ENCODE peak calls at places on chromosomes 16 and 17, in nine cellular contexts. S, P, U, Q, Y, X, C, B and J are unnamed samples. For H3K27me3, the result is how much of the 10 kb centered on the place peaks cover.

GRCh38 chr16:12468552-12468951 is 335.1 kb downstream of the CPPED1 start:
- DNase-seq in S (no peak), P (no peak), U (no peak), Q (no peak), Y (no peak), X (no peak), C (peak), B (no peak), J (no peak)

GRCh38 chr17:7237761-7238417 is 1.4 kb downstream of the PHF23 start:
- DNase-seq in S (peak), P (peak), U (no peak), Q (peak), Y (peak), X (peak), C (peak), B (peak), J (peak)

GRCh38 chr17:31509095-31509804 is 117.8 kb downstream of the RAB11FIP4 start:
- DNase-seq in S (no peak), P (no peak), U (no peak), Q (no peak), Y (no peak), X (no peak), C (no peak), B (no peak), J (no peak)

GRCh38 chr17:77801545-77802332 is 156.8 kb upstream of the TNRC6C start:
- DNase-seq in S (no peak), P (no peak), U (no peak), Q (no peak), Y (no peak), X (no peak), C (peak), B (no peak), J (no peak)

GRCh38 chr16:27762441-27762840 is 212.5 kb downstream of the KATNIP start:
- DNase-seq in S (no peak), P (no peak), U (peak), Q (no peak), Y (no peak), X (no peak), C (no peak), B (no peak), J (no peak)

GRCh38 chr17:74561580-74561979 is 5.7 kb downstream of the CD300H start:
- DNase-seq in S (no peak), P (no peak), U (no peak), Q (no peak), Y (no peak), X (no peak), C (no peak), B (no peak), J (no peak)

GRCh38 chr17:79005063-79005861 is 4.3 kb downstream of the CANT1 start:
- DNase-seq in S (no peak), P (no peak), U (no peak), Q (peak), Y (no peak), X (peak), C (no peak), B (peak), J (no peak)

GRCh38 chr17:65901394-65901793 is 290.5 kb downstream of the CEP112 start:
- DNase-seq in S (no peak), P (no peak), U (no peak), Q (no peak), Y (no peak), X (no peak), C (no peak), B (no peak), J (no peak)

GRCh38 chr16:10989494-10989893 is 45.1 kb downstream of the CLEC16A start:
- DNase-seq in S (no peak), P (no peak), U (no peak), Q (no peak), Y (no peak), X (no peak), C (no peak), B (no peak), J (no peak)

GRCh38 chr16:65229191-65229662 is 107.4 kb upstream of the CDH11 start:
- DNase-seq in S (no peak), P (no peak), U (no peak), Q (no peak), Y (no peak), X (no peak), C (no peak), B (no peak), J (no peak)

GRCh38 chr17:82808921-82809905 is 30.6 kb downstream of the ZNF750 start:
- DNase-seq in S (peak), P (no peak), U (no peak), Q (no peak), Y (no peak), X (peak), C (no peak), B (no peak), J (no peak)

GRCh38 chr17:49873466-49873865 is 25.6 kb upstream of the TAC4 start:
- DNase-seq in S (no peak), P (no peak), U (no peak), Q (no peak), Y (no peak), X (no peak), C (no peak), B (no peak), J (no peak)

GRCh38 chr16:12089492-12090161 is 113.1 kb downstream of the SNX29 start:
- DNase-seq in S (peak), P (peak), U (peak), Q (no peak), Y (peak), X (peak), C (peak), B (peak), J (peak)

GRCh38 chr17:48153711-48154642 is 46.4 kb downstream of the SNX11 start:
- DNase-seq in S (no peak), P (no peak), U (peak), Q (peak), Y (no peak), X (no peak), C (peak), B (peak), J (no peak)
- TF ChIP-seq CTCF in S (no peak), P (peak), U (peak), Q (peak), Y (peak), X (no peak), C (peak), B (no peak), J (no peak)

DNA sequence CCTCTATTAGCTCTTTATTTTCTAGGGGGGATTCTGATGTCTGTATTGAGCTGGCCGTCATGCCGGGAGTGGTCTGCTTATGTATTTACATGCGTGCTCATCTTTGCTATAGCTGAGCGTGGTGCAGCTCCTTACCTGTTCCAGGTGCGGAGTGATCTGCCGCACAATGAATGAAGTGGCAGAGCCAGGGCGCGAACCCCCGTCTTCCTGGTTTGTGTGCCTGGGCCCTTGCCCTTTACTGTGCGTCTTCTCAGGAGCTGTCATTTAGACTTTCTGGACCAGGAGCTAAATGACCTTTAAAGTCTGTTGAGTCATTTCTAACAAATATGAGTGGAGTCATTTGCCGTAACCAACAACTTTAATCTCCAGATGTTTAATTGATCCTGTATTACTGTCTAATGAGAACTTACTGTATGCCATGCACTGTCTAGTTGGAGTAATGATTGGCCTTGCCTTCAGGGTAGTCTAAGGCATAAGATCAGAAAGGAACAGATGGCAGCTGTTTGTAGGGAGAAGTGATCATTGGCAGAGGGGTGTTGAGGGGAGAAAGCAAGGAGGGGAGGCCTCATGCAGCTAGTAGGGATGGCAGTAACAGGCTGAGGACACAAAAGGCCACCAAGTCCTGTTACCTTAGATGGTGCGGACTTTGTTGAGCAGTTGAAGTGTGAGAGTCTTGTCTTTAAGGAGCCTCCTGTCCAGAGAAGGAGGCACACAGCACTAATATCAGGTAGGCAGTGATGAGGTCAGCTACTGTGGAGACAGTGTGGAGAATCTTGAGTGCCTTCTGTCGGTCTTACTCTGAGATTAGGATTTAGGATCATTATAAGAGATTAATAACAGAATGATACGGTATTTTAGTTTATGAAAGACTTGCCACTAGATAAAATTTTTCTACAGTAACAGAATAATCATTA is 53.9 kb downstream of the USP10 start:
- DNase-seq in S (no peak), P (no peak), U (no peak), Q (no peak), Y (no peak), X (no peak), C (no peak), B (no peak), J (no peak)
- H3K27ac ChIP-seq in S (no peak), P (no peak), U (no peak), Q (no peak), Y (no peak), X (no peak), C (no peak), B (no peak), J (no peak)

DNA sequence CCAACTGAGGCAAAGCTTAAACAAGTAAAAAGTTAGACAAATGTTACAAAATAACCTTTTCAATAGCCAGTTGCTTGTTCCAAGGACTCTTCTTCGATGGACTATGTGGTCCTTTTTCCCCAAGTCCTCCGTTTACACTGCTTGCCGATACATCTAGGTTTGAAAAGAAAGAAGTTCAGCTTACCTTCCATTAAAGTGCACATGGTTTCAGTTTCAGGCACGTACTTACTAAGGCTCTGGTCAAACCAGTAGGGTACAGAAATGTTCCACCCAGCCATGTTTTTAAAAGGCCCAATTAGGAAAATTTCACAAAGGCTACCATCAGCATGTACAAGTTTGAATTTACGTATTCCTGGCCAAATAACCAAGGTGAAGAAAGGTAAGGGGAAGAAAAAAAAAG is 2.1 kb downstream of the SRSF2 start:
- DNase-seq in S (no peak), P (no peak), U (no peak), Q (no peak), Y (no peak), X (no peak), C (peak), B (no peak), J (no peak)
- H3K27me3 ChIP-seq in S (under half), P (under half), U (under half), Q (under half), Y (under half), X (under half), C (under half), B (under half), J (under half)

GRCh38 chr17:8941980-8942617 is 23.4 kb downstream of the PIK3R5 start:
- DNase-seq in S (no peak), P (no peak), U (no peak), Q (peak), Y (no peak), X (no peak), C (no peak), B (no peak), J (no peak)
- TF ChIP-seq CTCF in S (no peak), P (no peak), U (no peak), Q (peak), Y (no peak), X (no peak), C (no peak), B (no peak), J (no peak)

DNA sequence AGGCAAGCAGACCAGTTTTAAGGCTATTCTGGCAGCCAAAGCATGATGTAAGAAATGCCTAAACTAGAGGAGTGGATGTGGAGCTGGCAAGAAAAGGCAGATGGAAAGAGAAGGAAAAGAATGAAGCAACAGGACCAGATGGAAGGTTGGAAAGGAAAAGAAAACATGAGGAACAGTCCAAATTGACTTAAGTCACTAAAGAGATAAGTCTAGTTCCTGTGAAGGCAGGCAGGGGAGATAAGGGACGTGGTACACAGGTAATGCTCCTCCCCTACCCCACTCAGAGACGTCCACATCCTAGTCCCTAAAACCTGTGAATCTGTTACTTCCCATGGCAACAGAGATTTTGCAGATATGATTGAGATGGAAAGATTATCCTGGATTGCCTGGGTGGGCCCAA is 43.5 kb downstream of the TEX2 start:
- DNase-seq in S (no peak), P (no peak), U (no peak), Q (no peak), Y (no peak), X (no peak), C (no peak), B (no peak), J (no peak)
- H3K27ac ChIP-seq in S (no peak), P (peak), U (no peak), Q (no peak), Y (peak), X (no peak), C (no peak), B (no peak), J (no peak)